ENCODE peak calls at places on chromosomes 16 and 17, in ten cellular contexts. I is sciatic nerve; F is NCI-H2171 treated with DMSO at 0.1 percent for 48 hours; L is activated CD4-positive, alpha-beta T cell treated with anti-CD3 and anti-CD28 coated beads, Interleukin-2, amount 50 U/mL, for 1 hour; R is IMR-90; Z is stimulated activated naive CD4-positive, alpha-beta T cell treated with Interleukin-2 at 50 U/mL for 16 hours; B is CD8-positive, alpha-beta T cell; V is stimulated activated naive B cell treated with anti-CD40 and anti-IgM and Interleukin-4, amounts not matched to agents 10 μg/mL and 1 μg/mL and 100 μg/mL, for 72 hours; G is substantia nigra; N is effector memory CD8-positive, alpha-beta T cell. X is an unnamed sample.
A peak's percentile ranks its signal among the peaks of the same experiment; 100 is the strongest.

GRCh38 chr17:2064511-2064910 is 9.6 kb downstream of the HIC1 start:
- DNase-seq in I (no peak), F (no peak), L (no peak), R (no peak), Z (no peak), B (no peak), V (no peak), G (no peak), N (no peak), X (no peak)

GRCh38 chr16:31695667-31696066 is 168.0 kb downstream of the AHSP start:
- DNase-seq in I (no peak), F (no peak), L (peak; percentile 30), R (no peak), Z (peak; percentile 12), B (no peak), V (no peak), G (no peak), N (peak; percentile 56), X (no peak)

GRCh38 chr16:10558746-10559641 is 21.4 kb downstream of the EMP2 start:
- DNase-seq in I (peak; percentile 88), F (no peak), L (no peak), R (no peak), Z (no peak), B (no peak), V (no peak), G (peak; percentile 29), N (no peak), X (no peak)

GRCh38 chr17:37791434-37791833 is 46.6 kb upstream of the HNF1B start:
- DNase-seq in I (no peak), F (no peak), L (peak; percentile 12), R (peak; percentile 51), Z (peak; percentile 18), B (no peak), V (no peak), G (no peak), N (peak; percentile 40), X (no peak)

GRCh38 chr17:58327363-58328194 is 1.0 kb downstream of the TSPOAP1 start:
- DNase-seq in I (no peak), F (no peak), L (no peak), R (no peak), Z (no peak), B (no peak), V (peak; percentile 55), G (no peak), N (no peak), X (no peak)

GRCh38 chr16:89658221-89658879 is 714 bp downstream of the SPATA33 start:
- DNase-seq in I (no peak), F (no peak), L (no peak), R (no peak), Z (no peak), B (no peak), V (no peak), G (no peak), N (no peak), X (no peak)

GRCh38 chr16:25707982-25708583 is 16.3 kb downstream of the HS3ST4 start:
- DNase-seq in I (no peak), F (no peak), L (no peak), R (no peak), Z (no peak), B (no peak), V (no peak), G (no peak), N (no peak), X (no peak)

GRCh38 chr17:9370464-9370863 is 205.2 kb downstream of the STX8 start:
- DNase-seq in I (no peak), F (no peak), L (no peak), R (peak; percentile 62), Z (no peak), B (no peak), V (no peak), G (no peak), N (no peak), X (no peak)

GRCh38 chr16:1781758-1782407 is 488 bp downstream of the SPSB3 start:
- DNase-seq in I (no peak), F (no peak), L (peak; percentile 26), R (peak; percentile 6), Z (peak; percentile 30), B (no peak), V (no peak), G (no peak), N (peak; percentile 40), X (no peak)

GRCh38 chr17:80921741-80922579 is 69.7 kb upstream of the CHMP6 start:
- DNase-seq in I (peak; percentile 51), F (no peak), L (no peak), R (no peak), Z (no peak), B (no peak), V (no peak), G (no peak), N (no peak), X (no peak)

GRCh38 chr16:64153718-64154117 is 968.1 kb downstream of the CDH11 start:
- DNase-seq in I (no peak), F (no peak), L (no peak), R (peak; percentile 22), Z (no peak), B (no peak), V (no peak), G (no peak), N (no peak), X (no peak)

GRCh38 chr16:82062645-82063058 is 27.6 kb downstream of the HSD17B2 start:
- DNase-seq in I (no peak), F (no peak), L (no peak), R (peak; percentile 71), Z (no peak), B (no peak), V (no peak), G (no peak), N (no peak), X (no peak)

GRCh38 chr16:66578596-66579531 is at the start of gene CMTM2:
- DNase-seq in I (no peak), F (no peak), L (peak; percentile 8), R (no peak), Z (no peak), B (no peak), V (no peak), G (no peak), N (peak; percentile 10), X (no peak)

GRCh38 chr17:37488607-37489196 is 989 bp upstream of the DUSP14 start:
- DNase-seq in I (peak; percentile 77), F (peak; percentile 68), L (peak; percentile 49), R (peak; percentile 97), Z (peak; percentile 57), B (peak; percentile 10), V (peak; percentile 12), G (peak; percentile 41), N (no peak), X (peak; percentile 6)

GRCh38 chr16:68386628-68387027 is 61.7 kb downstream of the SMPD3 start:
- DNase-seq in I (no peak), F (no peak), L (no peak), R (no peak), Z (no peak), B (no peak), V (no peak), G (no peak), N (no peak), X (no peak)

X was measured in neural crest cell.